ENCODE peak calls at places on chromosomes 16 and 17, in eight cellular contexts. V is fibroblast of pulmonary artery, T is psoas muscle, K is GM23338, D is mucosa of descending colon, Q is epithelial cell of esophagus, U is lower leg skin, Y is AG04450. W is an unnamed sample.

GRCh38 chr17:82435103-82435502 is 15.4 kb downstream of the CYBC1 start:
- DNase-seq in V (no peak), T (no peak), K (no peak), D (no peak), Q (no peak), U (no peak), Y (no peak), W (no peak)

GRCh38 chr16:77376358-77376757 is 58.5 kb downstream of the ADAMTS18 start:
- DNase-seq in V (no peak), T (no peak), K (peak), D (no peak), Q (no peak), U (no peak), Y (no peak), W (no peak)

GRCh38 chr16:46747777-46748651 is at the start of gene MYLK3:
- DNase-seq in V (no peak), T (no peak), K (peak), D (no peak), Q (no peak), U (peak), Y (no peak), W (peak)

GRCh38 chr16:1721372-1721771 is 15.4 kb downstream of the MAPK8IP3 start:
- DNase-seq in V (no peak), T (no peak), K (no peak), D (no peak), Q (no peak), U (no peak), Y (no peak), W (no peak)

GRCh38 chr17:61495161-61495857 is 43.1 kb downstream of the TBX4 start:
- DNase-seq in V (peak), T (no peak), K (no peak), D (no peak), Q (peak), U (no peak), Y (no peak), W (no peak)

GRCh38 chr17:10357768-10358167 is 15.0 kb downstream of the MYH13 start:
- DNase-seq in V (no peak), T (no peak), K (peak), D (no peak), Q (no peak), U (no peak), Y (no peak), W (no peak)

GRCh38 chr16:1770328-1771071 is 843 bp downstream of the NME3 start:
- DNase-seq in V (peak), T (peak), K (peak), D (peak), Q (peak), U (no peak), Y (no peak), W (peak)

GRCh38 chr17:1107777-1108559 is 71.8 kb downstream of the ABR start:
- DNase-seq in V (no peak), T (no peak), K (no peak), D (peak), Q (peak), U (no peak), Y (no peak), W (no peak)

GRCh38 chr16:68626557-68626956 is 18.6 kb upstream of the CDH3 start:
- DNase-seq in V (no peak), T (no peak), K (no peak), D (no peak), Q (no peak), U (no peak), Y (no peak), W (no peak)

GRCh38 chr16:4435668-4436067 is 10.0 kb downstream of the DNAJA3 start:
- DNase-seq in V (no peak), T (no peak), K (no peak), D (no peak), Q (no peak), U (no peak), Y (peak), W (no peak)

GRCh38 chr16:66159987-66160386 is 206.5 kb upstream of the CDH5 start:
- DNase-seq in V (peak), T (no peak), K (no peak), D (no peak), Q (peak), U (no peak), Y (no peak), W (no peak)

GRCh38 chr16:85763616-85764015 is 12.7 kb upstream of the C16orf74 start:
- DNase-seq in V (no peak), T (no peak), K (no peak), D (no peak), Q (no peak), U (no peak), Y (no peak), W (no peak)

GRCh38 chr17:58364270-58364942 is 12.4 kb upstream of the SUPT4H1 start:
- DNase-seq in V (no peak), T (no peak), K (no peak), D (peak), Q (peak), U (peak), Y (no peak), W (no peak)

GRCh38 chr16:65071371-65072311 is 50.2 kb downstream of the CDH11 start:
- DNase-seq in V (peak), T (peak), K (no peak), D (no peak), Q (no peak), U (peak), Y (no peak), W (peak)
- H3K4me3 ChIP-seq in V (peak), T (peak), K (no peak), D (no peak), Q (no peak), U (no peak), Y (peak), W (peak)

DNA sequence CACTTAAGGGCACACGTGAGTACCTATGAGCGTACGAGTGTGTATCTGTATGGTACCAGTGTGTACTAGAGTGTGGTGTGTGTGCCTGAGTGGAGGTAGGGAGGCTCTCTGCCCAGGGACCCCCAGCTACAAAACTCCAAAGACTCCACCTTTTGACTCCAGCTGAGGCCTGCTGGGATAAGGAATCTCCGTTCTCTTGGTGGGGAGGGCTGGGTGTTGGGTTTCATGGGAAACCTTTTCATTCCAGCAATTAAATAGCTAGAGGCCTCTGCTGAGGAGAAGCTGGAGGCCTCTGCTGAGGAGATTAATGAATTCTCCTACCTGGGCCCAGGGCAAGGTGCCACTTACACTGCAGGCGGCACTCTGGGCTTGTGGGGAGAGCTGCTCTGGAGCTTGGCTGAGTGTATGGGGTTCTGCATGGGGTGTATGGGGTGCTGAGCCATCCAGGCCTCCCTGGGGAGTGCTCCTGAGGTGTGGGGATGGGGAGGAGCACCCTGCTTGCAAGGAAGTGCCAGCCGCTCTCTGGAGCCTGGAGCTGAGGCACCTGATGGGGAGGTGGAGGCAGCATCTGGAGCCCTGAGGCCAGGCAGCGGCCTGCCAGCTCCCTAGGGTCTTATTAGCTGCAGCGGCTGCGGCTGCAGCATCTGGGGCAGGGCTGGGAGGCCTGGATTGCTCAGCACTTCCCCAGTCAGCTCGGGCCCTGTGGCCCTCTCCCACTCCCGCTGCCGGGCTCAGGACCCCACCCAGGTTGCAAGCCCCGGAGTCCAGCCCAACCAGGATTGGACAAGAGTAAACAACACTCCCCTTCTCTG is 4.6 kb downstream of the ANKRD13B start:
- DNase-seq in V (no peak), T (no peak), K (peak), D (peak), Q (no peak), U (no peak), Y (no peak), W (peak)
- H3K4me3 ChIP-seq in V (no peak), T (no peak), K (peak), D (no peak), Q (no peak), U (no peak), Y (no peak), W (no peak)

GRCh38 chr17:74759243-74759801 is 10.9 kb downstream of the NHERF1 start:
- DNase-seq in V (no peak), T (no peak), K (no peak), D (no peak), Q (no peak), U (no peak), Y (no peak), W (no peak)
- H3K4me3 ChIP-seq in V (no peak), T (no peak), K (peak), D (no peak), Q (no peak), U (no peak), Y (no peak), W (no peak)

DNA sequence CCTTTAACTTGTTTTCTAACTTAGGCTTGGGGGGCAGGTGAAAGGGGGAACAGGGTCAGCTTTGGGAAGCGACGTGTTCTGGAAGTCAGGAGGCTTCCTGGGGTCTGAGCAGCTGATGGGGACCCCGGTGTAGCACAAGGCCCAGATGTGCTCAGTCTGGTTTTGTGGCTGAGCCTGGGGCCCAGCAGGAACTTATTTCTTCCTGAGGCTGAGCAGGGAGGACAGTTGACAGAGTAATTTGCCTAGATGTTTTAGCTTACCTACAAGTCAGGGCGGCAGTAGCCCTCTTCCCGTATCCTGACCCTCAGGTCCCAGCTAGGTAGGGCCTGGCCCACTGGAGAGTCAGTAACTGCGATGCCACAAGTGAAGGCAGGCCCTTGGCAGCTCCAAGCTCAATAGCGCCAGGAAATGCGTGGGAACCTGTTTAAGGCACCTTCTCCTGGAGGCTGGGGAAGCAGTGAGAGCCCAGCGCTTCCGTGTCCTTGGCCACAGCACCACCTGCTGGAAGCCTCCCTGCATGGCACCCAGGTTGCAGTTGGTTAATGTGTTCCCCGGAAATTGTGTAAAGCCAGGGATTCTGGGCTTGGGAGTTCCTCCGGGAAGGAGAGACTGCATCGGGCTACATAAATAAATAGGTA is 5.2 kb downstream of the CCR7 start:
- DNase-seq in V (peak), T (peak), K (peak), D (peak), Q (peak), U (peak), Y (peak), W (peak)
- H3K4me3 ChIP-seq in V (no peak), T (no peak), K (no peak), D (no peak), Q (no peak), U (no peak), Y (no peak), W (no peak)

GRCh38 chr16:15856901-15857778 is at the start of gene MYH11:
- DNase-seq in V (no peak), T (no peak), K (peak), D (peak), Q (peak), U (no peak), Y (no peak), W (peak)

GRCh38 chr16:15855704-15856003 is 1.2 kb downstream of the MYH11 start:
- DNase-seq in V (no peak), T (no peak), K (no peak), D (no peak), Q (no peak), U (no peak), Y (no peak), W (no peak)

GRCh38 chr16:15856217-15856616 is 611 bp downstream of the MYH11 start:
- DNase-seq in V (no peak), T (no peak), K (no peak), D (no peak), Q (no peak), U (no peak), Y (no peak), W (no peak)

GRCh38 chr16:15858921-15859668 is 2.3 kb upstream of the MYH11 start:
- DNase-seq in V (no peak), T (no peak), K (no peak), D (no peak), Q (no peak), U (no peak), Y (no peak), W (no peak)

GRCh38 chr16:15857779-15858560 is 1.1 kb upstream of the MYH11 start:
- DNase-seq in V (peak), T (peak), K (peak), D (peak), Q (peak), U (peak), Y (no peak), W (peak)
- H3K4me3 ChIP-seq in V (peak), T (peak), K (peak), D (no peak), Q (peak), U (no peak), Y (peak), W (peak)

DNA sequence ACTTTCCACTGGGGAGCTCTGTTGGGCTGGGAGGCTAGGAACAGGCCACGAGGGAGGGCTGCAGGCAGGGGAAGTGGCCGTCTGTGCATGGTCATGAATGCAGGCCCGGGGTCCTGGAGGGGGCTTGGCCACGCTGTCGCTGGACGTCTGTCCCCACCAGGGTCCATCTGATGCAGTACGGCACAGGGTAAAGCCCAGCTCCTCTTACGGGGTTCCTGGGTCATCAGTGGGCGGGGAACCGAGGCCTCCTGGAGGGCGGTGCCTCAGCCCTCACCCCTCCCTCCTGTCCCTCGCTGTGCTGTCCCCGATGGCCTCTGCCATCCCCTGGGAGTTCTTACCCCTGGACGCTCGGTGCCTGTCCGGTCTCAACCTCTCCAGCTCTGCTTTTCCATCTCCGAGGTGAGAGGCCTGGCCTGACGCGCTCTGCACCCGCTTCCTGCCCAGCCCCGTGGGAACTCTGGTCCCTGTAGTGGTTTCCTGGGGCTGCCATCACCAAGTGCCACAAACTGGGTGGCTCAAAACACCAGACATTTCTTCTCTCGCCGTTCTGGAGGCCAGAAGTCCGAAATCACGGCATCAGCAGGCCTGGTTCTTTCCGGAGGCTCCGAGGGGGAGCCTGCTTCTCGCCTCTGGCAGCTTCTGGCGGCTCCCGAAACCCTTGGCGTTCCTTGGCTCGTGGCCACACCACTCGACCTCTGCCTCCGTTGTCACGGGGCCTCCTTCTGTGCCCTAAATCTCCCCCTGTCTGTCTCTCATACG is 182.8 kb downstream of the SEC14L1 start:
- DNase-seq in V (peak), T (peak), K (no peak), D (peak), Q (no peak), U (peak), Y (no peak), W (peak)
- H3K4me3 ChIP-seq in V (peak), T (peak), K (no peak), D (no peak), Q (no peak), U (no peak), Y (peak), W (peak)

DNA sequence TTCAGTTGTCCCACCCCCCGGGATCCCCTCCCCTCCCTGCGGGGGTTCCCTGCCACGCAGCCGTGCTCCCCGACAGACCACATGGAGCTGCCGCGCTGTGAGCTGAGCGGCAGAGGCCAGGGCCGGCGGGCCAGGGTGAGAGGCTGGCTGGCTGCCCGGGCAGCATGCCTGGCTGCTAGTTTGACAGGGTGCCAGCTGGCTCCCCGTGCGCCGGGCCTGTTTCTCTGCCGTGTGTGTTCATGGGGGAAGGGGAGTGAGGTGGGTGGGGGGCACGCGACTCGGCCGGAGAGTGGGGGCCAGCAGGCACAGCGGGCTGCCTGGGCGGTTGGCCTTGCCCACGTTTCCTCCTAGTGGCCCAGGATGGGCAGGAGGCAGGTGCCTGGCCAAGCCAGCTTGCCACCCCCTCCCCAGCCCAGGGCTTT is 34.1 kb downstream of the BAHCC1 start:
- DNase-seq in V (peak), T (peak), K (no peak), D (peak), Q (peak), U (peak), Y (peak), W (peak)
- H3K4me3 ChIP-seq in V (no peak), T (peak), K (no peak), D (no peak), Q (no peak), U (no peak), Y (no peak), W (peak)

GRCh38 chr16:57875347-57875746 is 73.1 kb upstream of the KIFC3 start:
- DNase-seq in V (no peak), T (no peak), K (no peak), D (no peak), Q (no peak), U (no peak), Y (no peak), W (no peak)
- H3K4me3 ChIP-seq in V (no peak), T (no peak), K (no peak), D (no peak), Q (no peak), U (no peak), Y (no peak), W (no peak)

DNA sequence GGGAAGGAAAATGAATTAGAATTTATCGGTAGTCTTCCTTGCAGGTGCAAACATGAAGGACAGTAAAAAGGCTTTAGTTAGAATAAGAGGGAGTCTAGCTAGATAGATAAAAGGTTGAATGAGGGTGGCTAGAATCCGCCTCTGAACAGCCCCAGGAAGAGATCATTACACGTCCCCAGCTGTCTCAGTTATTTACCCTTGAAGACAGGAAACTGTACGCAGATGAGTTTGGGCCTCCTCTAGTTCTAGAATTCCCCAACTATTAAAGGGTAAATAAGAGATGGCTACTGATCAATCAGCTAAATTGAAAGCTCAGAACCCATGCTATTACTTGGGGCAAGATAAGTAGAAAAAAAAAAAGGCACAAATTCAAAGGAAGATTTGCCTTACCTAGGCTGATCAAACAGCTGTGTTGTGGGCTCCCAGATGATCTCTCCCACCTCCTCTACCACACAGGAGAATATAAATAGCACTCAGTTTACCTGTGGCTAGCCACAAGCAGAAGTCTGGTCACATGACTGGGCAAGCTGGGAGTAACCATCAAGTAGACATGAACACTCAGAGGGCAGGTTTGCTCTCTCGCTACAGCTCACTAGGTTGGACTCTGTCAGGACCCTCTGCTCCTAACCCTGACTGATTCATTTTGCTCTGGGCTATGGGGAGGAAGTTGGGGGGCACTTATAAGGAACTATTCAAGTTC is 17.0 kb downstream of the FAM117A start:
- DNase-seq in V (no peak), T (no peak), K (peak), D (no peak), Q (no peak), U (no peak), Y (no peak), W (no peak)
- H3K4me3 ChIP-seq in V (no peak), T (no peak), K (no peak), D (no peak), Q (no peak), U (no peak), Y (no peak), W (no peak)